ENCODE peak calls at places on chromosome 11, in seven cellular contexts. One of them, this sample, is unnamed. For H3K4me1, the result is how much of the 10 kb centered on the place peaks cover.

GRCh38 chr11:112497826-112498225 is 237.2 kb upstream of the PLET1 start:
- DNase-seq in body of pancreas: no peak
- DNase-seq in endodermal cell: no peak
- DNase-seq in neural progenitor cell: no peak
- DNase-seq in hepatocyte: no peak
- DNase-seq in lower lobe of right lung: no peak
- DNase-seq in psoas muscle: no peak
- DNase-seq in this sample: no peak

GRCh38 chr11:1327064-1327460 is 17.6 kb upstream of the TOLLIP start:
- DNase-seq in hepatocyte: no peak
- DNase-seq in body of pancreas: no peak
- DNase-seq in neural progenitor cell: no peak
- DNase-seq in lower lobe of right lung: no peak
- DNase-seq in psoas muscle: no peak
- DNase-seq in endodermal cell: no peak
- DNase-seq in this sample: no peak

GRCh38 chr11:69198891-69199582 is 43.3 kb downstream of the SMIM38 start:
- DNase-seq in psoas muscle: no peak
- DNase-seq in hepatocyte: no peak
- DNase-seq in endodermal cell: no peak
- DNase-seq in neural progenitor cell: no peak
- DNase-seq in lower lobe of right lung: no peak
- DNase-seq in body of pancreas: no peak
- DNase-seq in this sample: no peak

GRCh38 chr11:86990520-86990919 is 35.3 kb upstream of the FZD4 start:
- DNase-seq in neural progenitor cell: peak
- DNase-seq in lower lobe of right lung: no peak
- DNase-seq in body of pancreas: no peak
- DNase-seq in hepatocyte: peak
- DNase-seq in endodermal cell: peak
- DNase-seq in psoas muscle: no peak
- DNase-seq in this sample: peak

GRCh38 chr11:103085758-103086365 is 6.1 kb downstream of the DCUN1D5 start:
- DNase-seq in body of pancreas: no peak
- DNase-seq in neural progenitor cell: no peak
- DNase-seq in psoas muscle: no peak
- DNase-seq in lower lobe of right lung: no peak
- DNase-seq in hepatocyte: no peak
- DNase-seq in endodermal cell: no peak
- DNase-seq in this sample: no peak

GRCh38 chr11:91160661-91161060 is 937.8 kb upstream of the CHORDC1 start:
- DNase-seq in hepatocyte: no peak
- DNase-seq in neural progenitor cell: no peak
- DNase-seq in endodermal cell: no peak
- DNase-seq in body of pancreas: no peak
- DNase-seq in lower lobe of right lung: no peak
- DNase-seq in psoas muscle: no peak
- DNase-seq in this sample: no peak

GRCh38 chr11:10930224-10930960 is 72.5 kb upstream of the ZBED5 start:
- DNase-seq in hepatocyte: no peak
- DNase-seq in neural progenitor cell: no peak
- DNase-seq in lower lobe of right lung: no peak
- DNase-seq in endodermal cell: no peak
- DNase-seq in psoas muscle: no peak
- DNase-seq in body of pancreas: no peak
- DNase-seq in this sample: no peak

GRCh38 chr11:111911563-111912401 is at the start of gene CRYAB:
- DNase-seq in lower lobe of right lung: peak
- DNase-seq in body of pancreas: peak
- DNase-seq in neural progenitor cell: peak
- DNase-seq in psoas muscle: peak
- DNase-seq in hepatocyte: peak
- DNase-seq in endodermal cell: peak
- DNase-seq in this sample: peak

GRCh38 chr11:35011389-35011788 is 95.0 kb downstream of the PDHX start:
- DNase-seq in psoas muscle: no peak
- DNase-seq in neural progenitor cell: no peak
- DNase-seq in endodermal cell: no peak
- DNase-seq in body of pancreas: no peak
- DNase-seq in lower lobe of right lung: no peak
- DNase-seq in hepatocyte: no peak
- DNase-seq in this sample: no peak

GRCh38 chr11:117230981-117231636 is 764 bp downstream of the PCSK7 start:
- DNase-seq in lower lobe of right lung: no peak
- DNase-seq in body of pancreas: no peak
- DNase-seq in neural progenitor cell: no peak
- DNase-seq in psoas muscle: no peak
- DNase-seq in hepatocyte: no peak
- DNase-seq in endodermal cell: no peak
- DNase-seq in this sample: no peak

GRCh38 chr11:112931686-112932085 is 29.5 kb upstream of the NCAM1 start:
- DNase-seq in psoas muscle: no peak
- DNase-seq in endodermal cell: no peak
- DNase-seq in body of pancreas: no peak
- DNase-seq in hepatocyte: peak
- DNase-seq in neural progenitor cell: no peak
- DNase-seq in lower lobe of right lung: no peak
- DNase-seq in this sample: no peak

GRCh38 chr11:22431074-22431473 is 92.9 kb downstream of the SLC17A6 start:
- DNase-seq in lower lobe of right lung: no peak
- DNase-seq in hepatocyte: no peak
- DNase-seq in neural progenitor cell: no peak
- DNase-seq in endodermal cell: no peak
- DNase-seq in body of pancreas: no peak
- DNase-seq in psoas muscle: no peak
- DNase-seq in this sample: no peak

GRCh38 chr11:95494167-95494566 is 263.2 kb upstream of the SESN3 start:
- DNase-seq in hepatocyte: no peak
- DNase-seq in endodermal cell: no peak
- DNase-seq in body of pancreas: no peak
- DNase-seq in neural progenitor cell: no peak
- DNase-seq in lower lobe of right lung: no peak
- DNase-seq in psoas muscle: no peak
- DNase-seq in this sample: no peak

GRCh38 chr11:19601235-19601634 is 111.4 kb upstream of the NAV2 start:
- DNase-seq in hepatocyte: no peak
- DNase-seq in psoas muscle: no peak
- DNase-seq in endodermal cell: no peak
- DNase-seq in lower lobe of right lung: no peak
- DNase-seq in body of pancreas: no peak
- DNase-seq in neural progenitor cell: no peak
- DNase-seq in this sample: no peak

GRCh38 chr11:45960387-45961110 is 38.1 kb downstream of the LARGE2 start:
- DNase-seq in endodermal cell: no peak
- DNase-seq in hepatocyte: no peak
- DNase-seq in neural progenitor cell: no peak
- DNase-seq in lower lobe of right lung: no peak
- DNase-seq in psoas muscle: no peak
- DNase-seq in body of pancreas: no peak
- DNase-seq in this sample: no peak

GRCh38 chr11:45959851-45960250 is 37.4 kb downstream of the LARGE2 start:
- DNase-seq in neural progenitor cell: no peak
- DNase-seq in body of pancreas: no peak
- DNase-seq in endodermal cell: no peak
- DNase-seq in lower lobe of right lung: no peak
- DNase-seq in hepatocyte: no peak
- DNase-seq in psoas muscle: no peak
- DNase-seq in this sample: no peak

GRCh38 chr11:45964911-45965389 is 42.5 kb downstream of the LARGE2 start:
- DNase-seq in psoas muscle: peak
- DNase-seq in hepatocyte: peak
- DNase-seq in body of pancreas: peak
- DNase-seq in lower lobe of right lung: no peak
- DNase-seq in endodermal cell: peak
- DNase-seq in neural progenitor cell: peak
- DNase-seq in this sample: peak

GRCh38 chr11:45967506-45967905 is 45.0 kb downstream of the LARGE2 start:
- DNase-seq in psoas muscle: no peak
- DNase-seq in hepatocyte: no peak
- DNase-seq in body of pancreas: no peak
- DNase-seq in endodermal cell: no peak
- DNase-seq in lower lobe of right lung: no peak
- DNase-seq in neural progenitor cell: no peak
- DNase-seq in this sample: no peak

GRCh38 chr11:45961841-45962240 is 39.4 kb downstream of the LARGE2 start:
- DNase-seq in body of pancreas: no peak
- DNase-seq in psoas muscle: no peak
- DNase-seq in neural progenitor cell: no peak
- DNase-seq in lower lobe of right lung: no peak
- DNase-seq in endodermal cell: no peak
- DNase-seq in hepatocyte: no peak
- DNase-seq in this sample: no peak
- H3K4me1 ChIP-seq in body of pancreas: under half
- H3K4me1 ChIP-seq in psoas muscle: under half
- H3K4me1 ChIP-seq in neural progenitor cell: under half
- H3K4me1 ChIP-seq in lower lobe of right lung: under half
- H3K4me1 ChIP-seq in endodermal cell: under half
- H3K4me1 ChIP-seq in hepatocyte: under half
- H3K4me1 ChIP-seq in this sample: under half

DNA sequence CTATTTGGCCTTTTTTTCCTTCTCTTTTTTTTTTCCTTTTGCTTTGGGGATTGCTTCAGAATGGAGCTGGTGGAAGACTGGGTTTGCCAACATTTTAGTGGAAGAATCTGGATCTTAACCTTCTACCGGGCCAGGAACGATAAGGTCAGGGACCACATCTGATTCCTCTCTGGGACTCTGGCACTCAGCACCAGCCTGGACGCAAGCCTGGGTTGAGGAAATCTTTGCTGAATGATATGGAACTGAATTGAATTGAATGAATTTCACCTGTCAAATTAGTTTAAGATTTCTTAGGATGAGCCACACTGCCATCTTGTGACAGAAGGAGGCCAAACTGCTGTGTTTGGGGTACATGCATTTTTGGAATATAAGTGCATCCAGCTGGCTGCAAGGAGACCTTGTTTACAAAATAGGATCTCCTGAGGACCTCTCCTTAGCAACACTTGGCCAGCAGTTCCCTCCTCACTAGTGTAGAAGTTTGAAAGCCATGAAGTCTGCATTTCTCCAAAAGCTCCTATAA is 30.4 kb downstream of the TPBGL start:
- DNase-seq in endodermal cell: peak
- DNase-seq in psoas muscle: no peak
- DNase-seq in lower lobe of right lung: no peak
- DNase-seq in neural progenitor cell: peak
- DNase-seq in body of pancreas: no peak
- DNase-seq in hepatocyte: no peak
- DNase-seq in this sample: no peak
- TF ChIP-seq CTCF in endodermal cell: peak
- TF ChIP-seq CTCF in psoas muscle: no peak
- TF ChIP-seq CTCF in lower lobe of right lung: no peak
- TF ChIP-seq CTCF in neural progenitor cell: peak
- TF ChIP-seq CTCF in body of pancreas: no peak
- TF ChIP-seq CTCF in hepatocyte: peak
- TF ChIP-seq CTCF in this sample: peak

GRCh38 chr11:66641834-66642233 is 3.3 kb downstream of the RBM4 start:
- DNase-seq in body of pancreas: no peak
- DNase-seq in psoas muscle: no peak
- DNase-seq in endodermal cell: no peak
- DNase-seq in neural progenitor cell: no peak
- DNase-seq in hepatocyte: no peak
- DNase-seq in lower lobe of right lung: no peak
- DNase-seq in this sample: no peak

GRCh38 chr11:66636411-66636810 is 2.1 kb upstream of the RBM4 start:
- DNase-seq in body of pancreas: no peak
- DNase-seq in endodermal cell: no peak
- DNase-seq in neural progenitor cell: no peak
- DNase-seq in psoas muscle: no peak
- DNase-seq in lower lobe of right lung: no peak
- DNase-seq in hepatocyte: no peak
- DNase-seq in this sample: no peak

GRCh38 chr11:66639066-66639813 is 737 bp downstream of the RBM4 start:
- DNase-seq in body of pancreas: no peak
- DNase-seq in psoas muscle: no peak
- DNase-seq in lower lobe of right lung: no peak
- DNase-seq in hepatocyte: peak
- DNase-seq in neural progenitor cell: no peak
- DNase-seq in endodermal cell: no peak
- DNase-seq in this sample: peak

GRCh38 chr11:66637557-66638176 is 836 bp upstream of the RBM4 start:
- DNase-seq in hepatocyte: no peak
- DNase-seq in psoas muscle: no peak
- DNase-seq in body of pancreas: no peak
- DNase-seq in neural progenitor cell: peak
- DNase-seq in endodermal cell: peak
- DNase-seq in lower lobe of right lung: no peak
- DNase-seq in this sample: no peak

GRCh38 chr11:66638177-66639065 is at the start of gene RBM4:
- DNase-seq in neural progenitor cell: peak
- DNase-seq in lower lobe of right lung: peak
- DNase-seq in body of pancreas: peak
- DNase-seq in psoas muscle: peak
- DNase-seq in hepatocyte: peak
- DNase-seq in endodermal cell: peak
- DNase-seq in this sample: peak
- H3K4me1 ChIP-seq in neural progenitor cell: under half
- H3K4me1 ChIP-seq in lower lobe of right lung: half or more
- H3K4me1 ChIP-seq in body of pancreas: under half
- H3K4me1 ChIP-seq in psoas muscle: under half
- H3K4me1 ChIP-seq in hepatocyte: under half
- H3K4me1 ChIP-seq in endodermal cell: under half
- H3K4me1 ChIP-seq in this sample: half or more

DNA sequence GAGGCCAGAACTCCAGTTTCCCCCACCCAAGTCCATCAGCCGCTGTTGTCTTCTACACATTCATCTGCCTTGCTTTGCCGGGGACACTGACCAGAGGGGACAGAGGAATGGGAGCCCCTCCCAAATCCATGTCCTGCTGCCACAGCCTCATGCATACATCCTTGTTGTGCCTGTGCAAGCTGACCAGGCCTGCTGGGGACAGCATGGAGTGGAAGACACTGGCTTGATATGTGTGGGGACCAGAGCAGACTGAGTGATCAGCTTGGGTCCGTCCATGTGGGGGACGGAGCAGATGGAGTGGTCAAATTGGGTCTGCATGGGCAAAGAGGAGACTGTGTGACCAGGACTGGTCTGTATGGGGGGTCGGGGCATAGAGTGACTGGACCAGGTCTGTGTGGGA is 43.8 kb downstream of the KCNC1 start:
- DNase-seq in neural progenitor cell: no peak
- DNase-seq in hepatocyte: no peak
- DNase-seq in lower lobe of right lung: no peak
- DNase-seq in endodermal cell: no peak
- DNase-seq in psoas muscle: no peak
- DNase-seq in body of pancreas: no peak
- DNase-seq in this sample: no peak
- TF ChIP-seq CTCF in neural progenitor cell: no peak
- TF ChIP-seq CTCF in hepatocyte: no peak
- TF ChIP-seq CTCF in lower lobe of right lung: no peak
- TF ChIP-seq CTCF in endodermal cell: no peak
- TF ChIP-seq CTCF in psoas muscle: no peak
- TF ChIP-seq CTCF in body of pancreas: no peak
- TF ChIP-seq CTCF in this sample: no peak

GRCh38 chr11:114070464-114071139 is 11.1 kb downstream of the ZBTB16 start:
- DNase-seq in hepatocyte: no peak
- DNase-seq in neural progenitor cell: no peak
- DNase-seq in psoas muscle: no peak
- DNase-seq in endodermal cell: no peak
- DNase-seq in lower lobe of right lung: no peak
- DNase-seq in body of pancreas: no peak
- DNase-seq in this sample: no peak
- H3K4me1 ChIP-seq in hepatocyte: under half
- H3K4me1 ChIP-seq in neural progenitor cell: under half
- H3K4me1 ChIP-seq in psoas muscle: half or more
- H3K4me1 ChIP-seq in endodermal cell: under half
- H3K4me1 ChIP-seq in lower lobe of right lung: half or more
- H3K4me1 ChIP-seq in body of pancreas: half or more
- H3K4me1 ChIP-seq in this sample: under half

GRCh38 chr11:121927359-121927758 is 188.7 kb downstream of the BLID start:
- DNase-seq in body of pancreas: no peak
- DNase-seq in endodermal cell: peak
- DNase-seq in hepatocyte: no peak
- DNase-seq in psoas muscle: no peak
- DNase-seq in lower lobe of right lung: no peak
- DNase-seq in neural progenitor cell: no peak
- DNase-seq in this sample: no peak
- TF ChIP-seq CTCF in body of pancreas: no peak
- TF ChIP-seq CTCF in endodermal cell: no peak
- TF ChIP-seq CTCF in hepatocyte: no peak
- TF ChIP-seq CTCF in psoas muscle: no peak
- TF ChIP-seq CTCF in lower lobe of right lung: no peak
- TF ChIP-seq CTCF in neural progenitor cell: no peak
- TF ChIP-seq CTCF in this sample: no peak

This sample was measured in cardiac muscle cell.